ENCODE peak calls at places on chromosomes 7 and 10, in seven cellular contexts. E, K, T, A, O, S and B are unnamed samples.

GRCh38 chr10:69645751-69646687 is 16.0 kb downstream of the FAM241B start:
- DNase-seq in E (no peak), K (no peak), T (no peak), A (no peak), O (no peak), S (no peak), B (no peak)

GRCh38 chr7:135645296-135645904 is 16.9 kb upstream of the STMP1 start:
- DNase-seq in E (peak), K (no peak), T (peak), A (peak), O (peak), S (no peak), B (no peak)

GRCh38 chr10:71790749-71791440 is 17.6 kb upstream of the VSIR start:
- DNase-seq in E (no peak), K (no peak), T (no peak), A (no peak), O (no peak), S (no peak), B (no peak)

GRCh38 chr7:95845007-95845406 is 72.7 kb downstream of the DYNC1I1 start:
- DNase-seq in E (no peak), K (no peak), T (no peak), A (no peak), O (no peak), S (no peak), B (no peak)

GRCh38 chr10:110456046-110456445 is 41.7 kb upstream of the DUSP5 start:
- DNase-seq in E (no peak), K (no peak), T (peak), A (no peak), O (no peak), S (no peak), B (no peak)

GRCh38 chr10:3898821-3899220 is 113.8 kb upstream of the KLF6 start:
- DNase-seq in E (peak), K (no peak), T (no peak), A (peak), O (no peak), S (no peak), B (no peak)

GRCh38 chr7:23279819-23280525 is 19.2 kb upstream of the MALSU1 start:
- DNase-seq in E (no peak), K (no peak), T (no peak), A (no peak), O (no peak), S (no peak), B (no peak)

GRCh38 chr7:74572301-74573090 is 85.0 kb upstream of the GTF2I start:
- DNase-seq in E (no peak), K (no peak), T (no peak), A (no peak), O (no peak), S (no peak), B (no peak)

GRCh38 chr7:151405588-151405987 is 4.2 kb downstream of the WDR86 start:
- DNase-seq in E (no peak), K (no peak), T (no peak), A (no peak), O (no peak), S (no peak), B (no peak)

GRCh38 chr10:51257511-51258248 is 183.4 kb downstream of the PRKG1 start:
- DNase-seq in E (no peak), K (no peak), T (no peak), A (no peak), O (no peak), S (no peak), B (no peak)

GRCh38 chr10:103535595-103535994 is 42.1 kb downstream of the NEURL1 start:
- DNase-seq in E (no peak), K (no peak), T (no peak), A (no peak), O (no peak), S (no peak), B (no peak)

GRCh38 chr10:94133239-94133638 is 139.5 kb downstream of the PLCE1 start:
- DNase-seq in E (no peak), K (no peak), T (no peak), A (no peak), O (no peak), S (no peak), B (no peak)

GRCh38 chr7:92325173-92325572 is 79.4 kb downstream of the ANKIB1 start:
- DNase-seq in E (no peak), K (no peak), T (no peak), A (no peak), O (no peak), S (no peak), B (no peak)

GRCh38 chr7:108345710-108346336 is 110.4 kb downstream of the NRCAM start:
- DNase-seq in E (no peak), K (no peak), T (no peak), A (no peak), O (no peak), S (no peak), B (no peak)

GRCh38 chr10:76432274-76433012 is 1001.0 kb downstream of the LRMDA start:
- DNase-seq in E (no peak), K (no peak), T (no peak), A (no peak), O (no peak), S (no peak), B (no peak)

GRCh38 chr7:101237206-101238067 is at the start of gene CLDN15:
- DNase-seq in E (no peak), K (no peak), T (peak), A (peak), O (no peak), S (no peak), B (no peak)

GRCh38 chr7:94642838-94643653 is 12.9 kb downstream of the SGCE start:
- DNase-seq in E (no peak), K (no peak), T (no peak), A (peak), O (no peak), S (no peak), B (no peak)

GRCh38 chr7:129947701-129948100 is 5.1 kb downstream of the UBE2H start:
- DNase-seq in E (no peak), K (no peak), T (no peak), A (no peak), O (no peak), S (no peak), B (no peak)

GRCh38 chr10:114905450-114905849 is 32.5 kb upstream of the TRUB1 start:
- DNase-seq in E (peak), K (no peak), T (no peak), A (peak), O (no peak), S (no peak), B (no peak)

GRCh38 chr10:24762161-24762924 is 38.7 kb upstream of the ARHGAP21 start:
- DNase-seq in E (no peak), K (no peak), T (peak), A (no peak), O (no peak), S (no peak), B (no peak)

GRCh38 chr10:130810856-130811255 is 500.7 kb downstream of the TCERG1L start:
- DNase-seq in E (no peak), K (no peak), T (no peak), A (no peak), O (no peak), S (no peak), B (no peak)

GRCh38 chr10:79142064-79142491 is 73.3 kb downstream of the ZMIZ1 start:
- DNase-seq in E (no peak), K (no peak), T (no peak), A (no peak), O (no peak), S (no peak), B (no peak)

GRCh38 chr10:79144341-79145173 is 75.8 kb downstream of the ZMIZ1 start:
- DNase-seq in E (no peak), K (no peak), T (peak), A (no peak), O (no peak), S (no peak), B (no peak)

GRCh38 chr10:79143879-79144278 is 75.1 kb downstream of the ZMIZ1 start:
- DNase-seq in E (no peak), K (no peak), T (no peak), A (no peak), O (no peak), S (no peak), B (no peak)

GRCh38 chr10:79140906-79141305 is 72.1 kb downstream of the ZMIZ1 start:
- DNase-seq in E (no peak), K (no peak), T (no peak), A (no peak), O (no peak), S (no peak), B (no peak)

GRCh38 chr10:79142522-79143309 is 74.0 kb downstream of the ZMIZ1 start:
- DNase-seq in E (no peak), K (no peak), T (no peak), A (no peak), O (no peak), S (no peak), B (no peak)
- H3K9ac ChIP-seq in E (no peak), K (no peak), T (no peak), A (no peak), O (no peak), S (no peak), B (no peak)

GRCh38 chr10:96390460-96390864 is 31.7 kb upstream of the OPALIN start:
- DNase-seq in E (no peak), K (no peak), T (no peak), A (no peak), O (no peak), S (no peak), B (no peak)
- TF ChIP-seq POLR2AphosphoS5 in E (no peak), K (no peak), T (no peak), A (no peak), O (no peak), S (no peak), B (no peak)

DNA sequence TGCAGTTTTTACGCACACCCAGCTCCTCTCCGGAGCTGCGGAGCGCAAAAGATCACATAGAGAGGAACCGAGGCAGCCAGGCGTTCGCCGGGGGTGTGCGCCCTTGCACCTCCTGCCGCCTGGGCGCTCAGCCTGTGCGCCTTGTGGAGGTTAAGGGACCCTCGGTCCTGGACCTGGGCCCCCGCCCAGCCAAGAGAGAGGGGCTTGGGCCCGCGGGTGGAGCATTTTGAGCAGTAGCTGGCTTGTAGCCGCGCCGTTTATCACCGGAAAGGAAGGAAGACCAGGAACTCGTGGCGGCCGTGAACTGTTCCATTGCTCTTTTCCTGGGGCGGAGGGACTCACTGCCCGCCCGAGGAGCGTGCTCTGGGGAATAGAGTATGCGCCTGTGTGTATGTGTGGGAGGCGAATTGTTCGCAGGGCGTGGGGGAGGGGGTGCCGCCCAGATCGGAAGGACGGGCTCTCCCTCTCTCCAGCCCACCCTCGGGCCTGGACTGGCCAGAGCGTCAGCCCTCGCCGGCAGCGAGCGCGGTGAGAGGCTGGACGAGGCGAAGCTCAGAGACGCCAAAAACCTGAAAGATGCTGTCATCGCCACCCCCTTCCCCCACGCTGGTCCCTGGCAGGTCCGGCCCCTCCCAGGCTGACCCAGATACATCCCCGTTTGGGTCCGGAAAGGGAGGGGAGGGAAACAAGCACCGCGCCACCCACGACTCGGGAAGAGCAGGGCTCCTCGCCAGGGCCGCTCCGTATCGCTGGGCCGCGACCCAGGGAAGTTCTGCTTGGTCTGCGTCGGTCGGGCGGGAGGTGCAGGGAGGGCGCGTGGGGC is 1.2 kb upstream of the WNT2 start:
- DNase-seq in E (no peak), K (no peak), T (peak), A (no peak), O (no peak), S (no peak), B (no peak)
- TF ChIP-seq EZH2 in E (no peak), K (peak), T (peak), A (no peak), O (no peak), S (no peak), B (no peak)

DNA sequence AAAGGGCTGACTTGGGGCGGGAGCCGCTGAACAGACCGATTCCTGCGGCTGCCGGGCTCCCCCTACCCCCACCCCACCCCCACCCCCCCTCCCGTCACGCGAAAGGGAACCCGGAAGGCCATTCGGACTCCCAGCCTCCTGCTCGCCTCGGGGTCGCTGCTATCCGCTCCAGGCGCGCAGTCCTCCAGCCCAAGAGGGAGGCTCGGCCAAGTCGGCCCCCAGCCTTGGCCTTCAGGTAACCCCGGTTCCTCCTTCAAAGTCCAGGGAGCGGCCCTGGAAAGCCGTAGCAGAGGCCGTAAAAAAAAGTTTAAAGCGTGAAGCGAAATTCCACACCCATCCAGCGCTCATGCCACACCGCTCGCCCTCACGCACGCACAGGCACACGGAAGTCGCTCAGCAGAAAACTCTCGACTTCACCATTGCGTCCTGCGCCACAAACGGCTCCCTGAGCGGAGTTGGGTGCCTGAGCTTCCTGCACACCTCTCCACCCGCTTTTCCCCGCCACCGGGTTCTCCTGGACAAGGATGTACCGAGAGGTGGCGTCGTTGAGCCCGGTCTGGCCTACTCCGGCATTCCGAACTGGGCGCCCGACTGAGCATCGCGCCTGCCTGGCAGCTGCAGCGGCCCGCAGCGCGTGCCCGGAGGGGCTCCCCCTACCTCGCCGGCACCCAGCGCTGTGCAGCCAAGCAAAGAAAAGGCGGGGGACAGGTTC is 1.4 kb downstream of the SORCS3 start:
- DNase-seq in E (no peak), K (peak), T (no peak), A (peak), O (peak), S (no peak), B (no peak)
- H3K9ac ChIP-seq in E (no peak), K (no peak), T (no peak), A (no peak), O (no peak), S (no peak), B (no peak)

GRCh38 chr10:79326361-79327089 is 20.7 kb upstream of the PPIF start:
- DNase-seq in E (no peak), K (no peak), T (no peak), A (no peak), O (no peak), S (no peak), B (no peak)
- TF ChIP-seq POLR2AphosphoS5 in E (no peak), K (no peak), T (no peak), A (no peak), O (no peak), S (no peak), B (no peak)

DNA sequence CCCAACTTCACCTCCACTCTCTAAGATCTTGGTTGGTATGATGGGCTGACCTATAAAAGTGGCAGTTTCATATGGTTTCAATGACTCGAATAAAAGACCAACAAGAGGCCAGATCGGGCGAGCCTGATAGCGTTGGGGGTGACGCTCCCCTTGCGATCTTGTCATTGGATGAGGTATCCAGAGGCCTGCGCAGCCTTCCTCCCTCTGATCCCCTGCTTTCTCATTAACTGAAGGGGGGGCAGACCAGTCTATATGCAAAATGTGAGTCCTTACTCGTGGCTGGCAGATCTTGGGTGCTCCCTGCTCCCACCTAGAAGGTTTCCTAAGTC is 937 bp upstream of the COBL start:
- DNase-seq in E (no peak), K (no peak), T (no peak), A (no peak), O (no peak), S (no peak), B (no peak)
- TF ChIP-seq EZH2 in E (no peak), K (no peak), T (peak), A (no peak), O (no peak), S (no peak), B (no peak)